ENCODE peak calls at places on chromosome 22, in four cellular contexts. One of them, this sample, is unnamed.

GRCh38 chr22:24208012-24208749 is 26.9 kb downstream of the SUSD2 start:
- DNase-seq in HCT116: peak; percentile 95
- DNase-seq in K562: no peak
- DNase-seq in H1: no peak
- DNase-seq in this sample: no peak

GRCh38 chr22:30541979-30542810 is 4.3 kb downstream of the SEC14L6 start:
- DNase-seq in H1: no peak
- DNase-seq in HCT116: no peak
- DNase-seq in K562: peak; percentile 66
- DNase-seq in this sample: no peak

GRCh38 chr22:33747029-33747428 is 173.2 kb downstream of the LARGE1 start:
- DNase-seq in K562: no peak
- DNase-seq in H1: no peak
- DNase-seq in HCT116: no peak
- DNase-seq in this sample: no peak

GRCh38 chr22:39254789-39255298 is 10.1 kb upstream of the PDGFB start:
- DNase-seq in K562: peak; percentile 24
- DNase-seq in H1: no peak
- DNase-seq in HCT116: no peak
- DNase-seq in this sample: no peak

GRCh38 chr22:34370711-34371110 is 450.4 kb upstream of the LARGE1 start:
- DNase-seq in H1: no peak
- DNase-seq in K562: no peak
- DNase-seq in HCT116: no peak
- DNase-seq in this sample: no peak

GRCh38 chr22:40878937-40879336 is 17.0 kb upstream of the DNAJB7 start:
- DNase-seq in H1: no peak
- DNase-seq in K562: no peak
- DNase-seq in HCT116: no peak
- DNase-seq in this sample: no peak

GRCh38 chr22:21009638-21010425 is 5.1 kb upstream of the P2RX6 start:
- DNase-seq in H1: no peak
- DNase-seq in HCT116: no peak
- DNase-seq in K562: peak; percentile 86
- DNase-seq in this sample: no peak

GRCh38 chr22:24380220-24381218 is 46.9 kb upstream of the ADORA2A start:
- DNase-seq in H1: no peak
- DNase-seq in K562: no peak
- DNase-seq in HCT116: no peak
- DNase-seq in this sample: no peak

GRCh38 chr22:23099525-23099792 is 29.1 kb downstream of the GNAZ start:
- DNase-seq in HCT116: no peak
- DNase-seq in K562: no peak
- DNase-seq in H1: no peak
- DNase-seq in this sample: no peak

GRCh38 chr22:33747576-33748180 is 172.6 kb downstream of the LARGE1 start:
- DNase-seq in H1: no peak
- DNase-seq in K562: no peak
- DNase-seq in HCT116: no peak
- DNase-seq in this sample: no peak

GRCh38 chr22:45212306-45212709 is 28.4 kb downstream of the KIAA0930 start:
- DNase-seq in K562: no peak
- DNase-seq in H1: no peak
- DNase-seq in HCT116: no peak
- DNase-seq in this sample: no peak
- TF ChIP-seq ZNF274 in K562: no peak
- TF ChIP-seq ZNF274 in H1: no peak
- TF ChIP-seq ZNF274 in HCT116: no peak
- TF ChIP-seq ZNF274 in this sample: no peak

GRCh38 chr22:35928273-35928798 is 100.3 kb downstream of the RBFOX2 start:
- DNase-seq in K562: no peak
- DNase-seq in HCT116: no peak
- DNase-seq in H1: no peak
- DNase-seq in this sample: no peak

DNA sequence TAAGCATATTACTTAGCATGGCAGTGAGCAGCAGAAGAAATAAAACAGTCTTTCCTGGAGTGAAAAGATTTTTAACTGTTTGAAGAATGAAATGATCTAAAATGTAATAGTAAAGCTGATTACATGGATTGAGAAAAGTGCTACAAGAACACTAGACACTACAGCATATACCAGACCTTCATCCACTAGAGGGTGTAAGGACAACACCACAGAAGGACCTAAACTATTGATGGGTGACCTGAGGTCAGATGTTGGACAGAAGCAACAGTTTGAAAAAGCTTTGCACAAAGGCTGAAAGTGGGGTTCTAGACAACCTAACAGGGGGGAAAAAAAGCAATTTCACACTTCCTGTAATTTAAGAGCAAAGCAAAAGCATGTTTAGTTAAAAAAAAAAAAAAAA is 97.7 kb downstream of the RBFOX2 start:
- DNase-seq in K562: peak; percentile 64
- DNase-seq in H1: no peak
- DNase-seq in HCT116: peak; percentile 44
- DNase-seq in this sample: no peak
- TF ChIP-seq ZNF274 in K562: no peak
- TF ChIP-seq ZNF274 in H1: no peak
- TF ChIP-seq ZNF274 in HCT116: no peak
- TF ChIP-seq ZNF274 in this sample: no peak

GRCh38 chr22:26887456-26887855 is 230.1 kb downstream of the MIAT start:
- DNase-seq in HCT116: no peak
- DNase-seq in H1: no peak
- DNase-seq in K562: no peak
- DNase-seq in this sample: no peak

GRCh38 chr22:26889794-26890193 is 232.4 kb downstream of the MIAT start:
- DNase-seq in HCT116: no peak
- DNase-seq in K562: no peak
- DNase-seq in H1: no peak
- DNase-seq in this sample: no peak

GRCh38 chr22:26888887-26889286 is 231.5 kb downstream of the MIAT start:
- DNase-seq in K562: no peak
- DNase-seq in HCT116: no peak
- DNase-seq in H1: no peak
- DNase-seq in this sample: no peak

GRCh38 chr22:26885441-26886261 is 228.3 kb downstream of the MIAT start:
- DNase-seq in HCT116: no peak
- DNase-seq in H1: no peak
- DNase-seq in K562: no peak
- DNase-seq in this sample: no peak

GRCh38 chr22:26887916-26888315 is 230.5 kb downstream of the MIAT start:
- DNase-seq in HCT116: no peak
- DNase-seq in H1: no peak
- DNase-seq in K562: no peak
- DNase-seq in this sample: no peak
- TF ChIP-seq ZNF274 in HCT116: no peak
- TF ChIP-seq ZNF274 in H1: no peak
- TF ChIP-seq ZNF274 in K562: no peak
- TF ChIP-seq ZNF274 in this sample: no peak

GRCh38 chr22:37865510-37865909 is 16.3 kb downstream of the EIF3L start:
- DNase-seq in HCT116: no peak
- DNase-seq in H1: no peak
- DNase-seq in K562: no peak
- DNase-seq in this sample: no peak

GRCh38 chr22:37862570-37863325 is 13.5 kb downstream of the EIF3L start:
- DNase-seq in HCT116: no peak
- DNase-seq in K562: no peak
- DNase-seq in H1: no peak
- DNase-seq in this sample: no peak

GRCh38 chr22:37854946-37855345 is 5.7 kb downstream of the EIF3L start:
- DNase-seq in HCT116: no peak
- DNase-seq in K562: no peak
- DNase-seq in H1: no peak
- DNase-seq in this sample: no peak

GRCh38 chr22:37855462-37855861 is 6.2 kb downstream of the EIF3L start:
- DNase-seq in H1: no peak
- DNase-seq in K562: no peak
- DNase-seq in HCT116: no peak
- DNase-seq in this sample: no peak

GRCh38 chr22:37860796-37861421 is 11.7 kb downstream of the EIF3L start:
- DNase-seq in H1: no peak
- DNase-seq in K562: no peak
- DNase-seq in HCT116: no peak
- DNase-seq in this sample: no peak
- TF ChIP-seq ZNF274 in H1: no peak
- TF ChIP-seq ZNF274 in K562: no peak
- TF ChIP-seq ZNF274 in HCT116: no peak
- TF ChIP-seq ZNF274 in this sample: no peak

GRCh38 chr22:49373289-49373666 is 454.4 kb downstream of the BRD1 start:
- DNase-seq in K562: no peak
- DNase-seq in HCT116: no peak
- DNase-seq in H1: no peak
- DNase-seq in this sample: no peak
- TF ChIP-seq ZNF274 in K562: no peak
- TF ChIP-seq ZNF274 in HCT116: no peak
- TF ChIP-seq ZNF274 in H1: no peak
- TF ChIP-seq ZNF274 in this sample: no peak

This sample was measured in NT2/D1.